ENCODE peak calls at places on chromosomes 13 and 19, in eight cellular contexts. R is ecto neural progenitor cell; S is type B pancreatic cell; B is endothelial cell; P is activated naive CD4-positive, alpha-beta T cell; Q is globus pallidus; H is cardiac fibroblast; U is stimulated activated naive CD8-positive, alpha-beta T cell treated with anti-CD3 and anti-CD28 coated beads, Interleukin-15, amount 100 ng/mL, for 72 hours. Z is an unnamed sample.

GRCh38 chr13:51638497-51638871 is 54.2 kb downstream of the WDFY2 start:
- DNase-seq in R (no peak), S (no peak), B (no peak), P (no peak), Q (peak), H (peak), U (no peak), Z (no peak)

GRCh38 chr13:50993908-50994307 is 84.3 kb downstream of the RNASEH2B start:
- DNase-seq in R (no peak), S (no peak), B (no peak), P (no peak), Q (no peak), H (peak), U (no peak), Z (no peak)

GRCh38 chr19:46783670-46784069 is 4.7 kb downstream of the SLC1A5 start:
- DNase-seq in R (no peak), S (no peak), B (no peak), P (no peak), Q (no peak), H (no peak), U (no peak), Z (no peak)

GRCh38 chr13:39410089-39410901 is 192.7 kb downstream of the LHFPL6 start:
- DNase-seq in R (no peak), S (no peak), B (no peak), P (no peak), Q (no peak), H (peak), U (no peak), Z (no peak)

GRCh38 chr19:50334741-50335421 is 5.7 kb upstream of the KCNC3 start:
- DNase-seq in R (no peak), S (no peak), B (no peak), P (no peak), Q (no peak), H (no peak), U (no peak), Z (no peak)

GRCh38 chr13:49543656-49544055 is 41.7 kb downstream of the RCBTB1 start:
- DNase-seq in R (no peak), S (no peak), B (no peak), P (no peak), Q (no peak), H (no peak), U (no peak), Z (no peak)

GRCh38 chr13:53250272-53250875 is 221.8 kb downstream of the OLFM4 start:
- DNase-seq in R (no peak), S (no peak), B (peak), P (no peak), Q (peak), H (peak), U (peak), Z (peak)

GRCh38 chr19:31127132-31127967 is 221.9 kb downstream of the TSHZ3 start:
- DNase-seq in R (no peak), S (no peak), B (no peak), P (no peak), Q (no peak), H (peak), U (no peak), Z (no peak)

GRCh38 chr19:19261350-19262189 is 11.5 kb downstream of the TM6SF2 start:
- DNase-seq in R (peak), S (no peak), B (no peak), P (no peak), Q (no peak), H (no peak), U (no peak), Z (no peak)

GRCh38 chr13:113962386-113962785 is 11.5 kb downstream of the C13orf46 start:
- DNase-seq in R (no peak), S (no peak), B (no peak), P (no peak), Q (no peak), H (no peak), U (no peak), Z (no peak)

Z was measured in stimulated activated CD4-positive, alpha-beta T cell treated with anti-CD3 and anti-CD28 coated beads, Interleukin-2, amount 100 ng/mL, for 48 hours.